ENCODE peak calls at places on chromosome 19, in six cellular contexts. One of them, this sample, is unnamed.

GRCh38 chr19:3476830-3477229 is 3.5 kb downstream of the SMIM24 start:
- DNase-seq in stimulated activated CD4-positive, alpha-beta T cell treated with anti-CD3 and anti-CD28 coated beads, TNF-alpha, amount 100 ng/mL, for 48 hours: no peak
- DNase-seq in GM23248: no peak
- DNase-seq in EL: no peak
- DNase-seq in stimulated activated CD8-positive, alpha-beta memory T cell treated with anti-CD3 and anti-CD28 coated beads, Interleukin-4, amount 100 ng/mL, for 1 hour: no peak
- DNase-seq in EH: no peak
- DNase-seq in this sample: no peak

GRCh38 chr19:977058-977464 is 7.1 kb upstream of the WDR18 start:
- DNase-seq in stimulated activated CD4-positive, alpha-beta T cell treated with anti-CD3 and anti-CD28 coated beads, TNF-alpha, amount 100 ng/mL, for 48 hours: no peak
- DNase-seq in GM23248: no peak
- DNase-seq in EL: no peak
- DNase-seq in stimulated activated CD8-positive, alpha-beta memory T cell treated with anti-CD3 and anti-CD28 coated beads, Interleukin-4, amount 100 ng/mL, for 1 hour: no peak
- DNase-seq in EH: no peak
- DNase-seq in this sample: no peak

GRCh38 chr19:16070366-16070990 is 5.8 kb upstream of the TPM4 start:
- DNase-seq in stimulated activated CD4-positive, alpha-beta T cell treated with anti-CD3 and anti-CD28 coated beads, TNF-alpha, amount 100 ng/mL, for 48 hours: peak
- DNase-seq in GM23248: peak
- DNase-seq in EL: no peak
- DNase-seq in stimulated activated CD8-positive, alpha-beta memory T cell treated with anti-CD3 and anti-CD28 coated beads, Interleukin-4, amount 100 ng/mL, for 1 hour: peak
- DNase-seq in EH: peak
- DNase-seq in this sample: no peak

GRCh38 chr19:14149509-14149994 is 13.2 kb upstream of the ASF1B start:
- DNase-seq in stimulated activated CD4-positive, alpha-beta T cell treated with anti-CD3 and anti-CD28 coated beads, TNF-alpha, amount 100 ng/mL, for 48 hours: no peak
- DNase-seq in GM23248: peak
- DNase-seq in EL: no peak
- DNase-seq in stimulated activated CD8-positive, alpha-beta memory T cell treated with anti-CD3 and anti-CD28 coated beads, Interleukin-4, amount 100 ng/mL, for 1 hour: peak
- DNase-seq in EH: peak
- DNase-seq in this sample: peak

GRCh38 chr19:18520848-18521691 is 800 bp downstream of the ELL start:
- DNase-seq in stimulated activated CD4-positive, alpha-beta T cell treated with anti-CD3 and anti-CD28 coated beads, TNF-alpha, amount 100 ng/mL, for 48 hours: no peak
- DNase-seq in GM23248: peak
- DNase-seq in EL: no peak
- DNase-seq in stimulated activated CD8-positive, alpha-beta memory T cell treated with anti-CD3 and anti-CD28 coated beads, Interleukin-4, amount 100 ng/mL, for 1 hour: no peak
- DNase-seq in EH: peak
- DNase-seq in this sample: peak

GRCh38 chr19:13541554-13541953 is 35.3 kb upstream of the CACNA1A start:
- DNase-seq in stimulated activated CD4-positive, alpha-beta T cell treated with anti-CD3 and anti-CD28 coated beads, TNF-alpha, amount 100 ng/mL, for 48 hours: no peak
- DNase-seq in GM23248: no peak
- DNase-seq in EL: no peak
- DNase-seq in stimulated activated CD8-positive, alpha-beta memory T cell treated with anti-CD3 and anti-CD28 coated beads, Interleukin-4, amount 100 ng/mL, for 1 hour: no peak
- DNase-seq in EH: no peak
- DNase-seq in this sample: no peak

GRCh38 chr19:46732172-46732938 is 13.5 kb upstream of the FKRP start:
- DNase-seq in stimulated activated CD4-positive, alpha-beta T cell treated with anti-CD3 and anti-CD28 coated beads, TNF-alpha, amount 100 ng/mL, for 48 hours: no peak
- DNase-seq in GM23248: no peak
- DNase-seq in EL: no peak
- DNase-seq in stimulated activated CD8-positive, alpha-beta memory T cell treated with anti-CD3 and anti-CD28 coated beads, Interleukin-4, amount 100 ng/mL, for 1 hour: no peak
- DNase-seq in EH: no peak
- DNase-seq in this sample: no peak

GRCh38 chr19:47094557-47095517 is 18.7 kb downstream of the ZC3H4 start:
- DNase-seq in stimulated activated CD4-positive, alpha-beta T cell treated with anti-CD3 and anti-CD28 coated beads, TNF-alpha, amount 100 ng/mL, for 48 hours: no peak
- DNase-seq in GM23248: peak
- DNase-seq in EL: no peak
- DNase-seq in stimulated activated CD8-positive, alpha-beta memory T cell treated with anti-CD3 and anti-CD28 coated beads, Interleukin-4, amount 100 ng/mL, for 1 hour: no peak
- DNase-seq in EH: no peak
- DNase-seq in this sample: peak

GRCh38 chr19:46180701-46181385 is 32.8 kb downstream of the IGFL2 start:
- DNase-seq in stimulated activated CD4-positive, alpha-beta T cell treated with anti-CD3 and anti-CD28 coated beads, TNF-alpha, amount 100 ng/mL, for 48 hours: no peak
- DNase-seq in GM23248: peak
- DNase-seq in EL: peak
- DNase-seq in stimulated activated CD8-positive, alpha-beta memory T cell treated with anti-CD3 and anti-CD28 coated beads, Interleukin-4, amount 100 ng/mL, for 1 hour: no peak
- DNase-seq in EH: peak
- DNase-seq in this sample: no peak

GRCh38 chr19:391199-391557 is 17.8 kb downstream of the C2CD4C start:
- DNase-seq in stimulated activated CD4-positive, alpha-beta T cell treated with anti-CD3 and anti-CD28 coated beads, TNF-alpha, amount 100 ng/mL, for 48 hours: no peak
- DNase-seq in GM23248: no peak
- DNase-seq in EL: no peak
- DNase-seq in stimulated activated CD8-positive, alpha-beta memory T cell treated with anti-CD3 and anti-CD28 coated beads, Interleukin-4, amount 100 ng/mL, for 1 hour: no peak
- DNase-seq in EH: no peak
- DNase-seq in this sample: no peak

GRCh38 chr19:16764793-16765433 is 45.3 kb downstream of the NWD1 start:
- DNase-seq in stimulated activated CD4-positive, alpha-beta T cell treated with anti-CD3 and anti-CD28 coated beads, TNF-alpha, amount 100 ng/mL, for 48 hours: no peak
- DNase-seq in GM23248: no peak
- DNase-seq in EL: no peak
- DNase-seq in stimulated activated CD8-positive, alpha-beta memory T cell treated with anti-CD3 and anti-CD28 coated beads, Interleukin-4, amount 100 ng/mL, for 1 hour: no peak
- DNase-seq in EH: no peak
- DNase-seq in this sample: no peak

GRCh38 chr19:708154-709141 is at the start of gene PALM:
- DNase-seq in stimulated activated CD4-positive, alpha-beta T cell treated with anti-CD3 and anti-CD28 coated beads, TNF-alpha, amount 100 ng/mL, for 48 hours: no peak
- DNase-seq in GM23248: no peak
- DNase-seq in EL: no peak
- DNase-seq in stimulated activated CD8-positive, alpha-beta memory T cell treated with anti-CD3 and anti-CD28 coated beads, Interleukin-4, amount 100 ng/mL, for 1 hour: no peak
- DNase-seq in EH: no peak
- DNase-seq in this sample: no peak

GRCh38 chr19:34999498-35000337 is at the start of gene GRAMD1A:
- DNase-seq in stimulated activated CD4-positive, alpha-beta T cell treated with anti-CD3 and anti-CD28 coated beads, TNF-alpha, amount 100 ng/mL, for 48 hours: peak
- DNase-seq in GM23248: peak
- DNase-seq in EL: peak
- DNase-seq in stimulated activated CD8-positive, alpha-beta memory T cell treated with anti-CD3 and anti-CD28 coated beads, Interleukin-4, amount 100 ng/mL, for 1 hour: peak
- DNase-seq in EH: peak
- DNase-seq in this sample: peak

GRCh38 chr19:49801401-49801888 is 11.6 kb downstream of the FUZ start:
- DNase-seq in stimulated activated CD4-positive, alpha-beta T cell treated with anti-CD3 and anti-CD28 coated beads, TNF-alpha, amount 100 ng/mL, for 48 hours: no peak
- DNase-seq in GM23248: no peak
- DNase-seq in EL: no peak
- DNase-seq in stimulated activated CD8-positive, alpha-beta memory T cell treated with anti-CD3 and anti-CD28 coated beads, Interleukin-4, amount 100 ng/mL, for 1 hour: no peak
- DNase-seq in EH: no peak
- DNase-seq in this sample: no peak

GRCh38 chr19:30132312-30133075 is 190.5 kb downstream of the URI1 start:
- DNase-seq in stimulated activated CD4-positive, alpha-beta T cell treated with anti-CD3 and anti-CD28 coated beads, TNF-alpha, amount 100 ng/mL, for 48 hours: no peak
- DNase-seq in GM23248: no peak
- DNase-seq in EL: no peak
- DNase-seq in stimulated activated CD8-positive, alpha-beta memory T cell treated with anti-CD3 and anti-CD28 coated beads, Interleukin-4, amount 100 ng/mL, for 1 hour: no peak
- DNase-seq in EH: no peak
- DNase-seq in this sample: no peak

GRCh38 chr19:4452230-4452990 is 5.2 kb downstream of the UBXN6 start:
- DNase-seq in stimulated activated CD4-positive, alpha-beta T cell treated with anti-CD3 and anti-CD28 coated beads, TNF-alpha, amount 100 ng/mL, for 48 hours: no peak
- DNase-seq in GM23248: no peak
- DNase-seq in EL: no peak
- DNase-seq in stimulated activated CD8-positive, alpha-beta memory T cell treated with anti-CD3 and anti-CD28 coated beads, Interleukin-4, amount 100 ng/mL, for 1 hour: no peak
- DNase-seq in EH: no peak
- DNase-seq in this sample: no peak

GRCh38 chr19:11570039-11570462 is 7.4 kb downstream of the ACP5 start:
- DNase-seq in stimulated activated CD4-positive, alpha-beta T cell treated with anti-CD3 and anti-CD28 coated beads, TNF-alpha, amount 100 ng/mL, for 48 hours: no peak
- DNase-seq in GM23248: no peak
- DNase-seq in EL: no peak
- DNase-seq in stimulated activated CD8-positive, alpha-beta memory T cell treated with anti-CD3 and anti-CD28 coated beads, Interleukin-4, amount 100 ng/mL, for 1 hour: no peak
- DNase-seq in EH: no peak
- DNase-seq in this sample: no peak

GRCh38 chr19:4776436-4777205 is 14.9 kb upstream of the FEM1A start:
- DNase-seq in stimulated activated CD4-positive, alpha-beta T cell treated with anti-CD3 and anti-CD28 coated beads, TNF-alpha, amount 100 ng/mL, for 48 hours: no peak
- DNase-seq in GM23248: peak
- DNase-seq in EL: no peak
- DNase-seq in stimulated activated CD8-positive, alpha-beta memory T cell treated with anti-CD3 and anti-CD28 coated beads, Interleukin-4, amount 100 ng/mL, for 1 hour: no peak
- DNase-seq in EH: peak
- DNase-seq in this sample: no peak

GRCh38 chr19:44809856-44810554 is 1.1 kb downstream of the BCAM start:
- DNase-seq in stimulated activated CD4-positive, alpha-beta T cell treated with anti-CD3 and anti-CD28 coated beads, TNF-alpha, amount 100 ng/mL, for 48 hours: no peak
- DNase-seq in GM23248: no peak
- DNase-seq in EL: no peak
- DNase-seq in stimulated activated CD8-positive, alpha-beta memory T cell treated with anti-CD3 and anti-CD28 coated beads, Interleukin-4, amount 100 ng/mL, for 1 hour: no peak
- DNase-seq in EH: no peak
- DNase-seq in this sample: no peak

GRCh38 chr19:39111593-39112199 is 13.9 kb upstream of the PAK4 start:
- DNase-seq in stimulated activated CD4-positive, alpha-beta T cell treated with anti-CD3 and anti-CD28 coated beads, TNF-alpha, amount 100 ng/mL, for 48 hours: no peak
- DNase-seq in GM23248: no peak
- DNase-seq in EL: no peak
- DNase-seq in stimulated activated CD8-positive, alpha-beta memory T cell treated with anti-CD3 and anti-CD28 coated beads, Interleukin-4, amount 100 ng/mL, for 1 hour: no peak
- DNase-seq in EH: no peak
- DNase-seq in this sample: no peak

GRCh38 chr19:7868671-7869452 is 5.3 kb downstream of the PRR36 start:
- DNase-seq in stimulated activated CD4-positive, alpha-beta T cell treated with anti-CD3 and anti-CD28 coated beads, TNF-alpha, amount 100 ng/mL, for 48 hours: peak
- DNase-seq in GM23248: peak
- DNase-seq in EL: peak
- DNase-seq in stimulated activated CD8-positive, alpha-beta memory T cell treated with anti-CD3 and anti-CD28 coated beads, Interleukin-4, amount 100 ng/mL, for 1 hour: peak
- DNase-seq in EH: peak
- DNase-seq in this sample: peak

GRCh38 chr19:18869231-18869575 is 26.8 kb downstream of the CERS1 start:
- DNase-seq in stimulated activated CD4-positive, alpha-beta T cell treated with anti-CD3 and anti-CD28 coated beads, TNF-alpha, amount 100 ng/mL, for 48 hours: no peak
- DNase-seq in GM23248: no peak
- DNase-seq in EL: no peak
- DNase-seq in stimulated activated CD8-positive, alpha-beta memory T cell treated with anti-CD3 and anti-CD28 coated beads, Interleukin-4, amount 100 ng/mL, for 1 hour: no peak
- DNase-seq in EH: no peak
- DNase-seq in this sample: no peak

GRCh38 chr19:48625891-48626327 is 6.6 kb downstream of the SPHK2 start:
- DNase-seq in stimulated activated CD4-positive, alpha-beta T cell treated with anti-CD3 and anti-CD28 coated beads, TNF-alpha, amount 100 ng/mL, for 48 hours: no peak
- DNase-seq in GM23248: no peak
- DNase-seq in EL: no peak
- DNase-seq in stimulated activated CD8-positive, alpha-beta memory T cell treated with anti-CD3 and anti-CD28 coated beads, Interleukin-4, amount 100 ng/mL, for 1 hour: no peak
- DNase-seq in EH: no peak
- DNase-seq in this sample: no peak

GRCh38 chr19:51904331-51905165 is at the start of gene ZNF649:
- DNase-seq in stimulated activated CD4-positive, alpha-beta T cell treated with anti-CD3 and anti-CD28 coated beads, TNF-alpha, amount 100 ng/mL, for 48 hours: peak
- DNase-seq in GM23248: peak
- DNase-seq in EL: peak
- DNase-seq in stimulated activated CD8-positive, alpha-beta memory T cell treated with anti-CD3 and anti-CD28 coated beads, Interleukin-4, amount 100 ng/mL, for 1 hour: peak
- DNase-seq in EH: peak
- DNase-seq in this sample: peak

GRCh38 chr19:14450168-14450874 is 17.2 kb downstream of the PKN1 start:
- DNase-seq in stimulated activated CD4-positive, alpha-beta T cell treated with anti-CD3 and anti-CD28 coated beads, TNF-alpha, amount 100 ng/mL, for 48 hours: peak
- DNase-seq in GM23248: peak
- DNase-seq in EL: peak
- DNase-seq in stimulated activated CD8-positive, alpha-beta memory T cell treated with anti-CD3 and anti-CD28 coated beads, Interleukin-4, amount 100 ng/mL, for 1 hour: no peak
- DNase-seq in EH: peak
- DNase-seq in this sample: peak

This sample was measured in fibroblast of villous mesenchyme.